ENCODE peak calls at places on chromosomes 13 and 19, in four cellular contexts. S is GM12878, C is HepG2, A is K562. P is an unnamed sample.

GRCh38 chr13:82654851-82655517 is 1227.3 kb downstream of the SLITRK1 start:
- DNase-seq in S (no peak), C (no peak), A (no peak), P (no peak)

GRCh38 chr19:50189326-50189725 is 14.1 kb upstream of the MYH14 start:
- DNase-seq in S (no peak), C (no peak), A (no peak), P (no peak)

GRCh38 chr13:75217949-75218348 is 264.0 kb downstream of the TBC1D4 start:
- DNase-seq in S (no peak), C (no peak), A (no peak), P (no peak)

GRCh38 chr19:30864460-30865215 is 484.6 kb downstream of the TSHZ3 start:
- DNase-seq in S (no peak), C (no peak), A (no peak), P (no peak)

GRCh38 chr19:12792853-12793289 is 1.6 kb downstream of the JUNB start:
- DNase-seq in S (no peak), C (no peak), A (no peak), P (no peak)

GRCh38 chr13:95457294-95457693 is 95.2 kb upstream of the CLDN10 start:
- DNase-seq in S (peak), C (no peak), A (no peak), P (no peak)

GRCh38 chr13:44050450-44051063 is 170.9 kb downstream of the LACC1 start:
- DNase-seq in S (no peak), C (peak), A (peak), P (no peak)

GRCh38 chr13:110226051-110226562 is 80.8 kb downstream of the COL4A1 start:
- DNase-seq in S (no peak), C (no peak), A (no peak), P (no peak)

GRCh38 chr13:110944121-110944967 is 29.5 kb upstream of the ANKRD10 start:
- DNase-seq in S (no peak), C (peak), A (peak), P (peak)

GRCh38 chr19:41939861-41940442 is 11.7 kb upstream of the ERFL start:
- DNase-seq in S (no peak), C (no peak), A (peak), P (peak)

GRCh38 chr19:51256053-51256682 is 5.3 kb downstream of the SIGLECL1 start:
- DNase-seq in S (no peak), C (no peak), A (no peak), P (no peak)

GRCh38 chr19:57888494-57889231 is at the start of gene ZNF814:
- DNase-seq in S (peak), C (no peak), A (no peak), P (peak)

DNA sequence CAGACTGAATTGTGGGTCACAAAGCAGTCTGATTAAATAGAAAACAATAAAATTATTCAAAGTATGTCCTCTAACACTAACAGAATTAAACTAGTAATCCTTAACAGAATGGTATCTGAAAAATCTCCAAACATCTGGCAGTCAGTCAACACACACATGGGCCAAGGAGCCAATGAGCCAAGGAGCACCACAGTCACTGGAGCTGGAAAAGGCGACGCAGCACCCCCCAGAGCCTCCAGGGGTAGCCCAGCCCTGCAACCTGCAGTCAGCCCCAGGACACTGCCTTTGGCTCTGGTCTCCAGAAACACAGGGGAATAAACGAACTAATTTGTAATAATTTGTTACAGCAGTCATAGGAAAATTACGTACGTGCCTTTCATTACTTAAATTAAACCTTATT is 12.3 kb downstream of the TUBGCP3 start:
- DNase-seq in S (no peak), C (no peak), A (peak), P (peak)
- TF ChIP-seq TCF7 in S (no peak), C (no peak), A (no peak), P (no peak)

GRCh38 chr13:36029171-36029570 is 102.0 kb downstream of the DCLK1 start:
- DNase-seq in S (no peak), C (no peak), A (no peak), P (no peak)
- TF ChIP-seq ATF3 in S (no peak), C (no peak), A (no peak), P (no peak)

DNA sequence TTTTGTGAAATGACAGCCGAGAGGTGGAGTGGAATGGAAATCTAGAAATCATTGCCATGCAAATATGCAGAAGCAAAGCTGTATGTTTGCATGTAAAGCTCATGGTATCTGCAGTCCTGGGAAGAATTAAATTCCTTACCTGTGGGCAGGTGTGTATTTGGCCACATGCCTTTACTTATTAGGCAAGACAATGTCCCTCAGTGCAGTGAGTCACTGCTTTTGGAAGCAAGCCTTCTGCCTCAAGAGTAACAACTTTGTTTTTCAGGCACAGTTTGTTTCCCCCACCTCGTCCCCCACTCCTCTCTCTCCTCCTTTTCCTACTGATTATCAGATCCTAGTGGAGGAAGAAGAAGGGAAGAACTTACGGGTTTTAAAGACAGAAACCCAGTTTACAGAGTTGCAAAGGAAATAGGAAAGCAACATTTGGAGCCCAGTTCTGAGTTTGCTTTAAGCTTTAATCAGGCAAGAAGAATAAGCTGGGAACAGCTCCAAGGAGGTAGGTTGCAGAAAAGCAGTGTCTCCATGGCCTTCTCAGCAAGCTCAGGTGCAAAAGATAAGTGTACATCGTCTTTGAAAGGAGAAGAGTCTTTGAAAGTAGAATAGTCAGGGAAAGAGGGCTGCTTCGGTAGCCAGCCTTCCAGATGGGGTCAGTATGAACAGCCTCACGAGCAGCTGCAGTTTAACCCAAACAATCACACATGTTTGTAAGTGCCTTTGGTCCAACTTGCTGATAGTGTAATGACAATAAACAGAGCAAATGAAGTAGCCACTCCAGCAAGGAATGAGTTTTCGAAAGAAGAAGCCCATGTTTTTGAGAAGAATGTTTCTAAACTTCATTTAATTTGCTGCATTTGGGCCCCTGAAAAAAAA is 190.1 kb downstream of the KLF5 start:
- DNase-seq in S (no peak), C (no peak), A (no peak), P (no peak)
- TF ChIP-seq CBFB in S (no peak), C (no peak), A (no peak), P (no peak)

GRCh38 chr13:62331384-62331783 is 915.7 kb upstream of the PCDH20 start:
- DNase-seq in S (no peak), C (no peak), A (no peak), P (no peak)

GRCh38 chr13:62324842-62325241 is 909.2 kb upstream of the PCDH20 start:
- DNase-seq in S (no peak), C (no peak), A (no peak), P (no peak)

GRCh38 chr13:62321895-62322294 is 906.2 kb upstream of the PCDH20 start:
- DNase-seq in S (no peak), C (no peak), A (no peak), P (no peak)

DNA sequence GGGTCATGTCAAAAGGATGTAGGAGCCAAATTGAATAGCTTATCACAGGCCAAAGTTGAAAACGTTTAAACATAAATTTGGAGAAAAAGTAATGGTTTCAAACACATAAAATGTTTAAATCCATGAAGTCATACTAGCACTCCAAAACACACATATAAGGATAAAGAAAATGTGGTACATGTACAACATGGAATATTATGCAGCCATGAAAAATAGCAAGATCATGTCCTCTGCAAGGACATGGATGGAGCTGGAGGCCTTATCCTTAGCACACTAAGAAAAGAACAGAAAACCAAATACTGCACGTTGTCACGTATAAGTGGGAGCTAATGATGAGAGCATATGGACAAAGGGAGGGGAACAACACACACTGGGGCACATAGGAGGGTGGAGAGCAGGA is 911.7 kb upstream of the PCDH20 start:
- DNase-seq in S (no peak), C (no peak), A (no peak), P (no peak)
- TF ChIP-seq TCF7 in S (no peak), C (no peak), A (no peak), P (no peak)

DNA sequence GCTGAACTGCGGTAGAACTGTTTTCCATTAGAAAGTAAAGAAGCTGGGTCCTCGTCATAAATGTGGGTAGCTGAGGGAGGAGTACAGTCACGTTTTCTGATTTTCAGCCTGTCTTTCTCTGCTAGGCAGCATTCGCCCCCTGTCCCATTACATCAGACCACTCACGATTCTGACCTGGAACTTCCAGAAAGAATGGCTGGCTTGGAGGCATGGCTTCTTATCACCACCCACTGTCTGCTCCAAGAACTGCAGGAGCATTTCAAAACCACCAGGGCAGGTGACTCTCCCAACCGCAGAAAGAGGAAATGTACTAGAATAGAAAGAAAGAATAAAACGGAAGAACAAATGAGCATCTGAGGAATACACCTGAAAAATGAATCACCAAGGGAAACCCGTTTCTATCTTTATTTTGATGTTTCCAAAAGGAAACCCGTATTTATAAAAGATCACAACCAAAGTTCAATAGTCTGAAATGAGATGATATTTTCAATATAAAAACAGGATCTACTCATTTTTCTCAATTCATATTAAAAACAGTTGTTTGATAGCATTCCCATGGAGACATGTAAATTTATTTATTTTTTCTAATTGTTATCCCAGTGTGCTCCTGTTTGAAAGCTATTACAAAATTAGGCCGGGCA is 22.1 kb upstream of the POMP start:
- DNase-seq in S (peak), C (peak), A (peak), P (peak)
- TF ChIP-seq ATF3 in S (no peak), C (no peak), A (no peak), P (no peak)

P was measured in WTC11.